ENCODE peak calls at places on chromosomes 16 and 17, in eight cellular contexts. V, M, N, D, I, Q, W and Y are unnamed samples.

GRCh38 chr17:70313450-70313849 is 144.1 kb downstream of the KCNJ2 start:
- DNase-seq in V (no peak), M (no peak), N (no peak), D (no peak), I (no peak), Q (no peak), W (no peak), Y (no peak)

GRCh38 chr17:65163990-65164495 is 26.9 kb downstream of the RGS9 start:
- DNase-seq in V (peak), M (no peak), N (peak), D (no peak), I (no peak), Q (no peak), W (no peak), Y (no peak)

GRCh38 chr16:81532491-81533174 is 88.0 kb downstream of the CMIP start:
- DNase-seq in V (no peak), M (no peak), N (no peak), D (no peak), I (no peak), Q (no peak), W (no peak), Y (no peak)

GRCh38 chr16:55116165-55116894 is 185.7 kb downstream of the IRX5 start:
- DNase-seq in V (no peak), M (peak), N (no peak), D (no peak), I (no peak), Q (no peak), W (peak), Y (peak)

GRCh38 chr16:81651758-81652718 is 127.1 kb upstream of the PLCG2 start:
- DNase-seq in V (no peak), M (no peak), N (no peak), D (no peak), I (no peak), Q (no peak), W (no peak), Y (no peak)

GRCh38 chr17:81840826-81841778 is 6.3 kb upstream of the PPP1R27 start:
- DNase-seq in V (no peak), M (no peak), N (no peak), D (no peak), I (no peak), Q (no peak), W (no peak), Y (no peak)

GRCh38 chr17:30240177-30240576 is 4.7 kb upstream of the SLC6A4 start:
- DNase-seq in V (no peak), M (no peak), N (no peak), D (no peak), I (no peak), Q (no peak), W (no peak), Y (no peak)

GRCh38 chr17:2466936-2467335 is 44.8 kb downstream of the METTL16 start:
- DNase-seq in V (no peak), M (no peak), N (no peak), D (no peak), I (no peak), Q (no peak), W (no peak), Y (no peak)

GRCh38 chr16:68406458-68407041 is 41.8 kb downstream of the SMPD3 start:
- DNase-seq in V (no peak), M (no peak), N (no peak), D (no peak), I (no peak), Q (no peak), W (peak), Y (no peak)

GRCh38 chr17:34826332-34826731 is 134.9 kb downstream of the CCT6B start:
- DNase-seq in V (no peak), M (no peak), N (no peak), D (no peak), I (no peak), Q (no peak), W (no peak), Y (no peak)

GRCh38 chr17:55356440-55357328 is 65.0 kb downstream of the MMD start:
- DNase-seq in V (peak), M (peak), N (no peak), D (peak), I (no peak), Q (no peak), W (no peak), Y (no peak)

GRCh38 chr17:29148790-29149430 is 31.3 kb downstream of the MYO18A start:
- DNase-seq in V (peak), M (peak), N (peak), D (peak), I (peak), Q (peak), W (no peak), Y (no peak)

GRCh38 chr16:31138621-31139578 is 3.4 kb upstream of the PRSS8 start:
- DNase-seq in V (peak), M (peak), N (no peak), D (no peak), I (peak), Q (peak), W (no peak), Y (peak)